ENCODE peak calls at places on chromosomes 5 and 9, in six cellular contexts. One of them, this sample, is unnamed.

GRCh38 chr5:33854733-33855151 is 37.0 kb downstream of the ADAMTS12 start:
- DNase-seq in mammary epithelial cell: no peak
- DNase-seq in HCT116: no peak
- DNase-seq in neural progenitor cell: peak; percentile 73
- DNase-seq in fibroblast of lung: peak; percentile 92
- DNase-seq in HepG2: peak; percentile 55
- DNase-seq in this sample: peak; percentile 69

GRCh38 chr5:553874-554273 is 29.6 kb upstream of the SLC9A3 start:
- DNase-seq in mammary epithelial cell: peak; percentile 18
- DNase-seq in HCT116: peak; percentile 28
- DNase-seq in neural progenitor cell: no peak
- DNase-seq in fibroblast of lung: no peak
- DNase-seq in HepG2: no peak
- DNase-seq in this sample: peak; percentile 61

GRCh38 chr9:132169672-132170392 is 8.0 kb downstream of the NTNG2 start:
- DNase-seq in mammary epithelial cell: peak; percentile 31
- DNase-seq in HCT116: peak; percentile 29
- DNase-seq in neural progenitor cell: peak; percentile 88
- DNase-seq in fibroblast of lung: peak; percentile 35
- DNase-seq in HepG2: peak; percentile 26
- DNase-seq in this sample: peak; percentile 68

GRCh38 chr9:69066955-69067354 is 31.4 kb downstream of the FXN start:
- DNase-seq in mammary epithelial cell: no peak
- DNase-seq in HCT116: no peak
- DNase-seq in neural progenitor cell: no peak
- DNase-seq in fibroblast of lung: no peak
- DNase-seq in HepG2: no peak
- DNase-seq in this sample: no peak

GRCh38 chr9:91500509-91501011 is 76.9 kb upstream of the NFIL3 start:
- DNase-seq in mammary epithelial cell: peak; percentile 71
- DNase-seq in HCT116: peak; percentile 40
- DNase-seq in neural progenitor cell: no peak
- DNase-seq in fibroblast of lung: peak; percentile 96
- DNase-seq in HepG2: no peak
- DNase-seq in this sample: peak; percentile 61

GRCh38 chr5:95401601-95402000 is 10.4 kb downstream of the FAM81B start:
- DNase-seq in mammary epithelial cell: no peak
- DNase-seq in HCT116: no peak
- DNase-seq in neural progenitor cell: no peak
- DNase-seq in fibroblast of lung: no peak
- DNase-seq in HepG2: no peak
- DNase-seq in this sample: no peak

GRCh38 chr5:32173394-32174010 is 617 bp downstream of the GOLPH3 start:
- DNase-seq in mammary epithelial cell: peak; percentile 50
- DNase-seq in HCT116: no peak
- DNase-seq in neural progenitor cell: peak; percentile 79
- DNase-seq in fibroblast of lung: peak; percentile 9
- DNase-seq in HepG2: peak; percentile 33
- DNase-seq in this sample: peak; percentile 79

GRCh38 chr5:18968966-18969365 is 1019.0 kb downstream of the CDH18 start:
- DNase-seq in mammary epithelial cell: peak; percentile 54
- DNase-seq in HCT116: no peak
- DNase-seq in neural progenitor cell: no peak
- DNase-seq in fibroblast of lung: peak; percentile 2
- DNase-seq in HepG2: no peak
- DNase-seq in this sample: no peak

GRCh38 chr9:137447722-137448568 is 6.8 kb upstream of the ENTPD8 start:
- DNase-seq in mammary epithelial cell: no peak
- DNase-seq in HCT116: no peak
- DNase-seq in neural progenitor cell: no peak
- DNase-seq in fibroblast of lung: no peak
- DNase-seq in HepG2: no peak
- DNase-seq in this sample: no peak

GRCh38 chr5:156366536-156366935 is 39.6 kb downstream of the SGCD start:
- DNase-seq in mammary epithelial cell: no peak
- DNase-seq in HCT116: no peak
- DNase-seq in neural progenitor cell: no peak
- DNase-seq in fibroblast of lung: peak; percentile 33
- DNase-seq in HepG2: no peak
- DNase-seq in this sample: no peak

GRCh38 chr9:130453487-130453886 is 8.7 kb downstream of the ASS1 start:
- DNase-seq in mammary epithelial cell: peak; percentile 18
- DNase-seq in HCT116: no peak
- DNase-seq in neural progenitor cell: no peak
- DNase-seq in fibroblast of lung: peak; percentile 55
- DNase-seq in HepG2: peak; percentile 61
- DNase-seq in this sample: peak; percentile 68

GRCh38 chr5:65190328-65191053 is 291.2 kb downstream of the ADAMTS6 start:
- DNase-seq in mammary epithelial cell: peak; percentile 99
- DNase-seq in HCT116: no peak
- DNase-seq in neural progenitor cell: no peak
- DNase-seq in fibroblast of lung: peak; percentile 99
- DNase-seq in HepG2: no peak
- DNase-seq in this sample: no peak

GRCh38 chr5:94422819-94423218 is 195.6 kb downstream of the KIAA0825 start:
- DNase-seq in mammary epithelial cell: peak; percentile 86
- DNase-seq in HCT116: peak; percentile 44
- DNase-seq in neural progenitor cell: peak; percentile 30
- DNase-seq in fibroblast of lung: peak; percentile 85
- DNase-seq in HepG2: no peak
- DNase-seq in this sample: no peak

GRCh38 chr5:97071101-97071500 is 71.3 kb downstream of the LIX1 start:
- DNase-seq in mammary epithelial cell: no peak
- DNase-seq in HCT116: no peak
- DNase-seq in neural progenitor cell: no peak
- DNase-seq in fibroblast of lung: peak; percentile 77
- DNase-seq in HepG2: no peak
- DNase-seq in this sample: no peak

DNA sequence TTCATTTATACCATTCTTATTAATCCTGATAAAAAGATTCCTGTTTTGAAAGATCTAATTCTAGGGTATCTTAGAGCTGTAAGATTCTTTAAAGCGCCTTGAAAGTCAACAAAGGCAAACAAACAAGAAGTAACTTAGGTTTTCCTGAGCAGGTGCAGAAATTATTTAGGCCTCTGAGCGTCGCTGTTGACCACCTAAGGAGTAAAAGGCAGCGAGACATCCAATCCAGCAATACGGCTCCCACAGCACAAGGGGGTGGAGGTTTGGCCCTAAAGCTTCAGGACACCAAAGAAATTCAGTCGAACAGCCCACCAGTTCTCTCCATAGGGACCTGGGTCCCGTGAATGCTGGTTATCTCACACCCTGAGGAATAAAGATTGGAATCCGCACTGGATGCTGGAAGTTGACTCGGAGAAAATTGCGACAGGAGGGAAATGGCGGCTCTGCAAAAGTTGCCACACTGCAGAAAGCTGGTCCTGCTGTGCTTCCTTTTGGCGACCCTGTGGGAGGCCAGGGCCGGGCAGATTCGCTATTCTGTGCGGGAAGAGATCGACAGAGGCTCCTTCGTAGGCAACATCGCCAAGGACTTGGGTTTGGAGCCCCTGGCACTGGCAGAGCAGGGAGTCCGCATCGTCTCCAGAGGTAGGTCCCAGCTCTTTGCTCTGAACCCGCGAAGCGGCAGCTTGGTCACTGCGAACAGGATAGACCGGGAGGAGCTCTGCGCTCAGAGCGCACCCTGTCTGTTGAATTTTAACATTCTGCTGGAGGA is at the start of gene PCDHGA2:
- DNase-seq in mammary epithelial cell: peak; percentile 37
- DNase-seq in HCT116: no peak
- DNase-seq in neural progenitor cell: peak; percentile 54
- DNase-seq in fibroblast of lung: peak; percentile 48
- DNase-seq in HepG2: peak; percentile 18
- DNase-seq in this sample: no peak
- H3K9me3 ChIP-seq in mammary epithelial cell: peaks cover 11% of the 10 kb centered on the region
- H3K9me3 ChIP-seq in HCT116: no peaks in the 10 kb centered on the region
- H3K9me3 ChIP-seq in neural progenitor cell: peaks cover 17% of the 10 kb centered on the region
- H3K9me3 ChIP-seq in fibroblast of lung: peaks cover 2% of the 10 kb centered on the region
- H3K9me3 ChIP-seq in HepG2: peaks cover 14% of the 10 kb centered on the region
- H3K9me3 ChIP-seq in this sample: peaks cover 3% of the 10 kb centered on the region

GRCh38 chr9:37988041-37988440 is 81.0 kb downstream of the SHB start:
- DNase-seq in mammary epithelial cell: no peak
- DNase-seq in HCT116: no peak
- DNase-seq in neural progenitor cell: no peak
- DNase-seq in fibroblast of lung: no peak
- DNase-seq in HepG2: no peak
- DNase-seq in this sample: no peak
- H3K79me2 ChIP-seq in mammary epithelial cell: peaks cover 93% of the 10 kb centered on the region
- H3K79me2 ChIP-seq in HCT116: peaks cover 73% of the 10 kb centered on the region
- H3K79me2 ChIP-seq in neural progenitor cell: no peaks in the 10 kb centered on the region
- H3K79me2 ChIP-seq in fibroblast of lung: peaks cover 50% of the 10 kb centered on the region
- H3K79me2 ChIP-seq in HepG2: peaks cover 58% of the 10 kb centered on the region
- H3K79me2 ChIP-seq in this sample: peaks cover 73% of the 10 kb centered on the region

DNA sequence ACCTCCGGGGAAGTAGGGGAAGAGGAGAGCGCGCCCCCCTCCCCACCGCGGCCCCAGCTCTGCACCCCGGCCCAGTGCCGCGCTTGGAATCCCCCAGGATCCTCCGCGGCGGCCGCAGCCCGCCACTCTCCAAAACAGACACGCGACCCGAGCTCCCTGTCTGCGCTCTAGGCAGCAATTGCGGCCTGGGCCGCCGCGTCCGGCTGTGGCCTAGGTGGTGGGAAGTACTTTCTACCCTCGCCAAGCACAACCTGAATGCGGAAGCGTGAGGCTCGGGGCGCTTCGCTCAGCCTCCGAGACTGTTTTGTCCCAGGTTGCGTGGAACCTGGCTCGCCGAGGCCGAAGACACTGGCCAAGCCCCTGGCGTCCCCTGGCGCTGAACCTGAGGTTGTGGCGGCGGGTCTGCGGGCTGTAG is 3.3 kb upstream of the FOXB2 start:
- DNase-seq in mammary epithelial cell: no peak
- DNase-seq in HCT116: no peak
- DNase-seq in neural progenitor cell: peak; percentile 71
- DNase-seq in fibroblast of lung: no peak
- DNase-seq in HepG2: no peak
- DNase-seq in this sample: no peak
- TF ChIP-seq EZH2 in mammary epithelial cell: peak; percentile 16
- TF ChIP-seq EZH2 in HCT116: no peak
- TF ChIP-seq EZH2 in neural progenitor cell: peak; percentile 72
- TF ChIP-seq EZH2 in fibroblast of lung: peak; percentile 88
- TF ChIP-seq EZH2 in HepG2: no peak
- TF ChIP-seq EZH2 in this sample: peak; percentile 82

DNA sequence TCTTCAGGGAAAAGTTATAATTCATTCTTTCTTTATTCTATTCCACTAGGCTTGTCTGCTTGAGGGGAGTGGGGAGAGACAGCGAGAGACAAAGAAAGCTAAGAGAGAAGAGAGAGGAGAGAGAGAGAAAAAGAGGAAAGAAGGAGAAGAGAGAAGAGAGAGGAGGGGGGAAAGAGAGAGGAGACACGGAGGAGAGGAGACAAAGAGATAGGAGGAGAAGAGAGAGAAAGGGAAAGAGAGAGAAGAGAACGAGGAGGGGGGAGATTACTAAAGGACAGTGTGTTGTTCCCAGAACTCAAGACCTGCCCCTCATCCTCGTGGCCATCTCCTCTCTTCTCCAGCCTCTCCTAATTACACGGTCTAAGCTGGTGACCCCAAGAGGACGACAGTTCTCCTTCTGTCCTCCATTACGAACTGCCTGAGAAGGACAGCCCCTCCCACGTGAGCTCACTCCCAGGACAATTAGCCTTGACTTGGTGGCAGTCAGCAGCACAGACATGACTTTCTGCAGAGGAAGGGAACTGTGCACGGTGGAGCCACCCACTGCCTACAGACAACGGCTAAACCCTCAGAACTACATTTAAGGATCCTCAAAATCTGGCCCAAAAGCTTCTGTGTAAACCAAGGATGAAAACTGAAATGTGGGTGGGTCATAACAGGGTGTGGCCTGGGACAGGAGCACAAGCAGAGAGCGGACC is 99.1 kb downstream of the COL23A1 start:
- DNase-seq in mammary epithelial cell: no peak
- DNase-seq in HCT116: no peak
- DNase-seq in neural progenitor cell: no peak
- DNase-seq in fibroblast of lung: no peak
- DNase-seq in HepG2: no peak
- DNase-seq in this sample: no peak
- H3K9me3 ChIP-seq in mammary epithelial cell: peaks cover 21% of the 10 kb centered on the region
- H3K9me3 ChIP-seq in HCT116: no peaks in the 10 kb centered on the region
- H3K9me3 ChIP-seq in neural progenitor cell: no peaks in the 10 kb centered on the region
- H3K9me3 ChIP-seq in fibroblast of lung: no peaks in the 10 kb centered on the region
- H3K9me3 ChIP-seq in HepG2: no peaks in the 10 kb centered on the region
- H3K9me3 ChIP-seq in this sample: no peaks in the 10 kb centered on the region

GRCh38 chr5:41924872-41925554 is at the start of gene FBXO4:
- DNase-seq in mammary epithelial cell: peak; percentile 68
- DNase-seq in HCT116: peak; percentile 61
- DNase-seq in neural progenitor cell: peak; percentile 85
- DNase-seq in fibroblast of lung: peak; percentile 82
- DNase-seq in HepG2: peak; percentile 71
- DNase-seq in this sample: peak; percentile 92
- H3K79me2 ChIP-seq in mammary epithelial cell: no peaks in the 10 kb centered on the region
- H3K79me2 ChIP-seq in HCT116: no peaks in the 10 kb centered on the region
- H3K79me2 ChIP-seq in neural progenitor cell: no peaks in the 10 kb centered on the region
- H3K79me2 ChIP-seq in fibroblast of lung: no peaks in the 10 kb centered on the region
- H3K79me2 ChIP-seq in HepG2: peaks cover 2% of the 10 kb centered on the region
- H3K79me2 ChIP-seq in this sample: no peaks in the 10 kb centered on the region

DNA sequence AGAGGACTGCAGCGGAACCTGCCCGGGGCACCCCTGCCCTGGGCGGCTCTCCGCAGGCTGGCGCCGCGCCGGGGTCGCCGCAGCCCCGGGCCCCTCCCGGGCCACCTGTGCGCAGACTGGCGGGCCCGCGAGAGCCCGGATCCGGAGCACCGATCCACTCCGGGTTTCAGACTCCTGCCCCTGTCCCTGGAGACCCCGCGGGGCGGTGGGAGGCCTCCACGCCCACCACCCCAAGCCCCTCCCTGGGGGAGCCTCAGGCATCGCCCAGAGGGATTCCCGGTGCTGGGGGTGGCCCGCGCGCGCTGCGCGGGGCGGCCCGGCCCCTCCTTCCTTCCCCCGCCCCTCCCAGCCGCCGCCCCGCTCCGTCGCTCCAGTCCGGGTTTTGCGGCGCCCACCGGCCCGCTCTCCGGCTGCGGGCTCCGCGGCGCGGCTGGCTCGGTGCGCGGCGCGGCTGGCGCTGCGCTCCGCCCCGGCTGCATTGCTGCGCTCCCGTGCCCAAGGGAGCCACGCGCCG is at the start of gene UNC5A:
- DNase-seq in mammary epithelial cell: peak; percentile 62
- DNase-seq in HCT116: peak; percentile 63
- DNase-seq in neural progenitor cell: peak; percentile 88
- DNase-seq in fibroblast of lung: peak; percentile 59
- DNase-seq in HepG2: no peak
- DNase-seq in this sample: peak; percentile 55
- TF ChIP-seq EZH2 in mammary epithelial cell: no peak
- TF ChIP-seq EZH2 in HCT116: no peak
- TF ChIP-seq EZH2 in neural progenitor cell: no peak
- TF ChIP-seq EZH2 in fibroblast of lung: no peak
- TF ChIP-seq EZH2 in HepG2: no peak
- TF ChIP-seq EZH2 in this sample: no peak

GRCh38 chr5:68930139-68930538 is 163.7 kb upstream of the SLC30A5 start:
- DNase-seq in mammary epithelial cell: peak; percentile 61
- DNase-seq in HCT116: no peak
- DNase-seq in neural progenitor cell: no peak
- DNase-seq in fibroblast of lung: no peak
- DNase-seq in HepG2: no peak
- DNase-seq in this sample: no peak

GRCh38 chr5:68928617-68929302 is 165.1 kb upstream of the SLC30A5 start:
- DNase-seq in mammary epithelial cell: no peak
- DNase-seq in HCT116: no peak
- DNase-seq in neural progenitor cell: no peak
- DNase-seq in fibroblast of lung: no peak
- DNase-seq in HepG2: no peak
- DNase-seq in this sample: no peak

GRCh38 chr5:68932830-68933434 is 160.9 kb upstream of the SLC30A5 start:
- DNase-seq in mammary epithelial cell: no peak
- DNase-seq in HCT116: peak; percentile 7
- DNase-seq in neural progenitor cell: peak; percentile 49
- DNase-seq in fibroblast of lung: peak; percentile 9
- DNase-seq in HepG2: no peak
- DNase-seq in this sample: no peak
- H3K9me3 ChIP-seq in mammary epithelial cell: peaks cover 8% of the 10 kb centered on the region
- H3K9me3 ChIP-seq in HCT116: peaks cover 11% of the 10 kb centered on the region
- H3K9me3 ChIP-seq in neural progenitor cell: no peaks in the 10 kb centered on the region
- H3K9me3 ChIP-seq in fibroblast of lung: no peaks in the 10 kb centered on the region
- H3K9me3 ChIP-seq in HepG2: peaks cover 20% of the 10 kb centered on the region
- H3K9me3 ChIP-seq in this sample: no peaks in the 10 kb centered on the region